ENCODE peak calls at places on chromosomes 13 and 19, in nine cellular contexts. One of them, this sample, is unnamed.

GRCh38 chr19:33047422-33047821 is 17.3 kb downstream of the RHPN2 start:
- DNase-seq in mesenchymal stem cell: no peak
- DNase-seq in cardiac muscle cell: peak
- DNase-seq in GM23338: peak
- DNase-seq in testis: no peak
- DNase-seq in CD4-positive, CD25-positive, alpha-beta regulatory T cell: no peak
- DNase-seq in SK-N-SH: no peak
- DNase-seq in tibial nerve: no peak
- DNase-seq in breast epithelium: no peak
- DNase-seq in this sample: no peak

GRCh38 chr13:114151565-114152284 is 19.3 kb upstream of the RASA3 start:
- DNase-seq in breast epithelium: no peak
- DNase-seq in cardiac muscle cell: peak
- DNase-seq in CD4-positive, CD25-positive, alpha-beta regulatory T cell: peak
- DNase-seq in testis: no peak
- DNase-seq in GM23338: no peak
- DNase-seq in mesenchymal stem cell: no peak
- DNase-seq in SK-N-SH: no peak
- DNase-seq in tibial nerve: no peak
- DNase-seq in this sample: no peak

GRCh38 chr19:35169226-35169995 is 14.9 kb downstream of the FXYD5 start:
- DNase-seq in CD4-positive, CD25-positive, alpha-beta regulatory T cell: no peak
- DNase-seq in mesenchymal stem cell: no peak
- DNase-seq in breast epithelium: no peak
- DNase-seq in GM23338: no peak
- DNase-seq in tibial nerve: no peak
- DNase-seq in testis: no peak
- DNase-seq in cardiac muscle cell: no peak
- DNase-seq in SK-N-SH: no peak
- DNase-seq in this sample: no peak

GRCh38 chr13:24670174-24670573 is 10.0 kb upstream of the ATP12A start:
- DNase-seq in breast epithelium: no peak
- DNase-seq in CD4-positive, CD25-positive, alpha-beta regulatory T cell: no peak
- DNase-seq in cardiac muscle cell: no peak
- DNase-seq in SK-N-SH: no peak
- DNase-seq in tibial nerve: no peak
- DNase-seq in mesenchymal stem cell: no peak
- DNase-seq in GM23338: no peak
- DNase-seq in testis: no peak
- DNase-seq in this sample: no peak

GRCh38 chr13:81031996-81032395 is 691.1 kb upstream of the SPRY2 start:
- DNase-seq in breast epithelium: no peak
- DNase-seq in CD4-positive, CD25-positive, alpha-beta regulatory T cell: no peak
- DNase-seq in cardiac muscle cell: peak
- DNase-seq in tibial nerve: no peak
- DNase-seq in testis: no peak
- DNase-seq in GM23338: no peak
- DNase-seq in mesenchymal stem cell: peak
- DNase-seq in SK-N-SH: no peak
- DNase-seq in this sample: no peak

GRCh38 chr13:33441015-33441414 is 155.5 kb upstream of the STARD13 start:
- DNase-seq in SK-N-SH: peak
- DNase-seq in tibial nerve: no peak
- DNase-seq in GM23338: peak
- DNase-seq in mesenchymal stem cell: peak
- DNase-seq in CD4-positive, CD25-positive, alpha-beta regulatory T cell: no peak
- DNase-seq in testis: no peak
- DNase-seq in breast epithelium: no peak
- DNase-seq in cardiac muscle cell: peak
- DNase-seq in this sample: no peak

GRCh38 chr13:33940898-33941297 is 122.9 kb downstream of the RFC3 start:
- DNase-seq in SK-N-SH: no peak
- DNase-seq in GM23338: peak
- DNase-seq in testis: no peak
- DNase-seq in cardiac muscle cell: peak
- DNase-seq in tibial nerve: no peak
- DNase-seq in CD4-positive, CD25-positive, alpha-beta regulatory T cell: no peak
- DNase-seq in mesenchymal stem cell: peak
- DNase-seq in breast epithelium: no peak
- DNase-seq in this sample: no peak

GRCh38 chr13:51914137-51914493 is 52.3 kb downstream of the CCDC70 start:
- DNase-seq in CD4-positive, CD25-positive, alpha-beta regulatory T cell: no peak
- DNase-seq in GM23338: no peak
- DNase-seq in breast epithelium: no peak
- DNase-seq in tibial nerve: no peak
- DNase-seq in cardiac muscle cell: no peak
- DNase-seq in SK-N-SH: no peak
- DNase-seq in testis: no peak
- DNase-seq in mesenchymal stem cell: no peak
- DNase-seq in this sample: no peak

GRCh38 chr13:78827471-78827870 is 168.5 kb upstream of the OBI1 start:
- DNase-seq in SK-N-SH: no peak
- DNase-seq in breast epithelium: no peak
- DNase-seq in mesenchymal stem cell: no peak
- DNase-seq in testis: peak
- DNase-seq in tibial nerve: no peak
- DNase-seq in GM23338: peak
- DNase-seq in cardiac muscle cell: no peak
- DNase-seq in CD4-positive, CD25-positive, alpha-beta regulatory T cell: no peak
- DNase-seq in this sample: no peak

GRCh38 chr13:20461481-20461859 is 64.2 kb downstream of the CRYL1 start:
- DNase-seq in CD4-positive, CD25-positive, alpha-beta regulatory T cell: no peak
- DNase-seq in GM23338: no peak
- DNase-seq in cardiac muscle cell: peak
- DNase-seq in SK-N-SH: no peak
- DNase-seq in testis: no peak
- DNase-seq in tibial nerve: no peak
- DNase-seq in breast epithelium: no peak
- DNase-seq in mesenchymal stem cell: peak
- DNase-seq in this sample: no peak

GRCh38 chr13:29993716-29994488 is 143.5 kb upstream of the UBL3 start:
- DNase-seq in testis: no peak
- DNase-seq in cardiac muscle cell: peak
- DNase-seq in tibial nerve: no peak
- DNase-seq in breast epithelium: no peak
- DNase-seq in mesenchymal stem cell: peak
- DNase-seq in CD4-positive, CD25-positive, alpha-beta regulatory T cell: no peak
- DNase-seq in SK-N-SH: no peak
- DNase-seq in GM23338: no peak
- DNase-seq in this sample: no peak

GRCh38 chr19:42528354-42529247 is at the start of gene CEACAM1:
- DNase-seq in CD4-positive, CD25-positive, alpha-beta regulatory T cell: peak
- DNase-seq in breast epithelium: peak
- DNase-seq in testis: peak
- DNase-seq in SK-N-SH: no peak
- DNase-seq in mesenchymal stem cell: no peak
- DNase-seq in cardiac muscle cell: peak
- DNase-seq in GM23338: no peak
- DNase-seq in tibial nerve: no peak
- DNase-seq in this sample: no peak

GRCh38 chr19:2290441-2291184 is 8.6 kb upstream of the PEAK3 start:
- DNase-seq in CD4-positive, CD25-positive, alpha-beta regulatory T cell: peak
- DNase-seq in testis: no peak
- DNase-seq in breast epithelium: no peak
- DNase-seq in mesenchymal stem cell: no peak
- DNase-seq in tibial nerve: no peak
- DNase-seq in SK-N-SH: no peak
- DNase-seq in cardiac muscle cell: no peak
- DNase-seq in GM23338: peak
- DNase-seq in this sample: no peak

DNA sequence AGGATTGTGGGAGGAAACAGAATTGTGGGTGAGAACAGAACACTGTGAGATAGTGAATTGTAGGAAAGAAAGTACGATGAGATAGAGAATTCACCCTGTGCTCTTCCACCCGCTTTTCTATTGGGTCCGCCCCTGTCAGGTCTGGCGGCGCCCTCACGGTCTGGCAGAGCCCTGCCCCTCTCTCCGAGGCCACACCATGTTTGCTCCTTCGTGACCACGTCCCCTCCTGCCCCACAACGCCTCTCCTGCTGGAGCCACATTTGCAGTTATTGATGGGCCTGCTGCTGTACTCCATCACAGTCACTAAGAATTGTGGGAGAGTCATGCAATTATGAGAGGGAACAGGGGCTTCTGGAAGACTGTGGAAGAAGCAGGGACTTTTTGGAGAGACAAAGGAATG is 473.1 kb downstream of the KLF12 start:
- DNase-seq in testis: no peak
- DNase-seq in CD4-positive, CD25-positive, alpha-beta regulatory T cell: no peak
- DNase-seq in GM23338: no peak
- DNase-seq in cardiac muscle cell: no peak
- DNase-seq in breast epithelium: no peak
- DNase-seq in mesenchymal stem cell: no peak
- DNase-seq in tibial nerve: no peak
- DNase-seq in SK-N-SH: no peak
- DNase-seq in this sample: no peak
- H3K27ac ChIP-seq in testis: no peak
- H3K27ac ChIP-seq in CD4-positive, CD25-positive, alpha-beta regulatory T cell: no peak
- H3K27ac ChIP-seq in GM23338: no peak
- H3K27ac ChIP-seq in cardiac muscle cell: no peak
- H3K27ac ChIP-seq in breast epithelium: no peak
- H3K27ac ChIP-seq in mesenchymal stem cell: no peak
- H3K27ac ChIP-seq in tibial nerve: no peak
- H3K27ac ChIP-seq in SK-N-SH: no peak
- H3K27ac ChIP-seq in this sample: no peak

GRCh38 chr19:38030681-38031422 is 123.8 kb downstream of the SIPA1L3 start:
- DNase-seq in tibial nerve: no peak
- DNase-seq in breast epithelium: no peak
- DNase-seq in GM23338: no peak
- DNase-seq in SK-N-SH: no peak
- DNase-seq in CD4-positive, CD25-positive, alpha-beta regulatory T cell: no peak
- DNase-seq in testis: no peak
- DNase-seq in mesenchymal stem cell: no peak
- DNase-seq in cardiac muscle cell: no peak
- DNase-seq in this sample: no peak
- H3K27ac ChIP-seq in tibial nerve: no peak
- H3K27ac ChIP-seq in breast epithelium: no peak
- H3K27ac ChIP-seq in GM23338: peak
- H3K27ac ChIP-seq in SK-N-SH: peak
- H3K27ac ChIP-seq in CD4-positive, CD25-positive, alpha-beta regulatory T cell: no peak
- H3K27ac ChIP-seq in testis: no peak
- H3K27ac ChIP-seq in mesenchymal stem cell: peak
- H3K27ac ChIP-seq in cardiac muscle cell: no peak
- H3K27ac ChIP-seq in this sample: no peak

DNA sequence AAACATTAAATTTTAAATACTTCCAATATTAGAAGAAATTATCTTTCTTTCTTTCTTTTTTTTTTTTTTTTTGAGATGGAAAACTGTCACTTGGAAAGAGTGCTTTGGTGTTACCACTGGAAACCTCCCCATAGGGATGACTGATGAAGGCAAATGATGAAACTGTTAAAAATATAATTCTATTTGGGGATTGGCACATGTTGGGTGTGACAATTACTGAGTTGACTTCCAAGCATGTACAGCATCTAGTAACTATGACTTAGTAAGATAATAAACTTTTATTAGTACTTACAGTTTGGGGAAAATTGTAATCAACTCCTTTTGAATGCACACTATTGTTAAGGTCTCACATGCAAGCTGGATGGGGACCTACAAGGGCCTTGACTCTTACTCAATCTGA is 592.5 kb downstream of the KCTD12 start:
- DNase-seq in cardiac muscle cell: peak
- DNase-seq in mesenchymal stem cell: no peak
- DNase-seq in tibial nerve: no peak
- DNase-seq in CD4-positive, CD25-positive, alpha-beta regulatory T cell: no peak
- DNase-seq in breast epithelium: no peak
- DNase-seq in SK-N-SH: no peak
- DNase-seq in GM23338: no peak
- DNase-seq in testis: no peak
- DNase-seq in this sample: no peak
- H3K27ac ChIP-seq in cardiac muscle cell: no peak
- H3K27ac ChIP-seq in mesenchymal stem cell: peak
- H3K27ac ChIP-seq in tibial nerve: no peak
- H3K27ac ChIP-seq in CD4-positive, CD25-positive, alpha-beta regulatory T cell: no peak
- H3K27ac ChIP-seq in breast epithelium: no peak
- H3K27ac ChIP-seq in SK-N-SH: no peak
- H3K27ac ChIP-seq in GM23338: no peak
- H3K27ac ChIP-seq in testis: no peak
- H3K27ac ChIP-seq in this sample: peak

GRCh38 chr13:50587839-50588373 is 255.6 kb downstream of the DLEU7 start:
- DNase-seq in CD4-positive, CD25-positive, alpha-beta regulatory T cell: no peak
- DNase-seq in tibial nerve: no peak
- DNase-seq in SK-N-SH: no peak
- DNase-seq in mesenchymal stem cell: no peak
- DNase-seq in breast epithelium: no peak
- DNase-seq in GM23338: no peak
- DNase-seq in testis: no peak
- DNase-seq in cardiac muscle cell: peak
- DNase-seq in this sample: no peak
- H3K27ac ChIP-seq in CD4-positive, CD25-positive, alpha-beta regulatory T cell: no peak
- H3K27ac ChIP-seq in tibial nerve: no peak
- H3K27ac ChIP-seq in SK-N-SH: peak
- H3K27ac ChIP-seq in mesenchymal stem cell: no peak
- H3K27ac ChIP-seq in breast epithelium: no peak
- H3K27ac ChIP-seq in GM23338: no peak
- H3K27ac ChIP-seq in testis: no peak
- H3K27ac ChIP-seq in cardiac muscle cell: no peak
- H3K27ac ChIP-seq in this sample: no peak

GRCh38 chr19:5507056-5507624 is 51.9 kb downstream of the ZNRF4 start:
- DNase-seq in GM23338: no peak
- DNase-seq in CD4-positive, CD25-positive, alpha-beta regulatory T cell: no peak
- DNase-seq in tibial nerve: no peak
- DNase-seq in mesenchymal stem cell: no peak
- DNase-seq in testis: no peak
- DNase-seq in breast epithelium: no peak
- DNase-seq in cardiac muscle cell: no peak
- DNase-seq in SK-N-SH: no peak
- DNase-seq in this sample: no peak
- H3K27ac ChIP-seq in GM23338: no peak
- H3K27ac ChIP-seq in CD4-positive, CD25-positive, alpha-beta regulatory T cell: no peak
- H3K27ac ChIP-seq in tibial nerve: no peak
- H3K27ac ChIP-seq in mesenchymal stem cell: no peak
- H3K27ac ChIP-seq in testis: no peak
- H3K27ac ChIP-seq in breast epithelium: no peak
- H3K27ac ChIP-seq in cardiac muscle cell: no peak
- H3K27ac ChIP-seq in SK-N-SH: no peak
- H3K27ac ChIP-seq in this sample: no peak

DNA sequence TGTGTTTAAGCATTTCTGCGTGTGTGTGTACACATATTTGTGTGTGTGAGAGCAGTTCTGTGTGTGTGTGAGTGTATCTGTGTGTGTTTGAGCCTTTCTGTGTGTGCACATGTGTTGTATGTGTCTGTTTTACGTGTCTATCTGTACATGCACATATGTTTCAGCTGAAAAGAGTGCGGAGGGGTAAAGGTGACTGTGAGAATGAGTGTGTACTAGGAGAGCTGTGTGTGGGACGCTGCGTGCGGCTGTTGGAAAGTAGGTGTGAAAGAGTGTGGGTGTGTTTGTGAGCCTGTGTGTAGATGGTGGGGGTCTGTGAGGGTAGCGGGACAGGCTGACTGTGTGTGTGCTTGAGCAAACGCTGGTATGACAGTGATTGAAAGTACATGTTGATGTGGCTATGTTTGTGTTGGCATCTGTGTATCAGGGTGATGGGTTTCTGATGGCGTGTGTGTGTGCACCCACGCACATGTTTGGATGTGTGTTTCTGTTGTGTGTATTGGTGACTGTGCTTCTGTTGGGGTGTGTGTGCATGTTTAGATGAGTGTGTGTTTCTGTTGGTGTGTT is 7.5 kb upstream of the TPM4 start:
- DNase-seq in breast epithelium: no peak
- DNase-seq in testis: no peak
- DNase-seq in mesenchymal stem cell: no peak
- DNase-seq in SK-N-SH: no peak
- DNase-seq in tibial nerve: no peak
- DNase-seq in cardiac muscle cell: no peak
- DNase-seq in CD4-positive, CD25-positive, alpha-beta regulatory T cell: no peak
- DNase-seq in GM23338: no peak
- DNase-seq in this sample: no peak
- H3K27ac ChIP-seq in breast epithelium: peak
- H3K27ac ChIP-seq in testis: peak
- H3K27ac ChIP-seq in mesenchymal stem cell: no peak
- H3K27ac ChIP-seq in SK-N-SH: no peak
- H3K27ac ChIP-seq in tibial nerve: no peak
- H3K27ac ChIP-seq in cardiac muscle cell: no peak
- H3K27ac ChIP-seq in CD4-positive, CD25-positive, alpha-beta regulatory T cell: peak
- H3K27ac ChIP-seq in GM23338: no peak
- H3K27ac ChIP-seq in this sample: peak